ENCODE peak calls at places on chromosomes 2 and 18, in five cellular contexts. R is stomach; O is HepG2; Z is effector memory CD4-positive, alpha-beta T cell; H is Panc1. T is an unnamed sample.

GRCh38 chr2:128291161-128291843 is 27.4 kb downstream of the HS6ST1 start:
- DNase-seq in R (no peak), O (no peak), Z (no peak), H (no peak), T (no peak)

GRCh38 chr2:30321466-30321865 is 90.1 kb downstream of the LBH start:
- DNase-seq in R (no peak), O (no peak), Z (no peak), H (no peak), T (peak)

GRCh38 chr2:192267484-192267883 is 72.8 kb upstream of the TMEFF2 start:
- DNase-seq in R (no peak), O (no peak), Z (no peak), H (peak), T (peak)

GRCh38 chr2:48144777-48145176 is 238.5 kb upstream of the FBXO11 start:
- DNase-seq in R (no peak), O (no peak), Z (no peak), H (no peak), T (no peak)

GRCh38 chr2:146523218-146523617 is 1321.6 kb upstream of the ACVR2A start:
- DNase-seq in R (no peak), O (no peak), Z (no peak), H (no peak), T (no peak)

GRCh38 chr2:11581129-11581796 is 47.4 kb downstream of the GREB1 start:
- DNase-seq in R (no peak), O (no peak), Z (no peak), H (no peak), T (no peak)

GRCh38 chr2:231133365-231134114 is 8.7 kb upstream of the HTR2B start:
- DNase-seq in R (no peak), O (peak), Z (no peak), H (no peak), T (no peak)

GRCh38 chr2:66869076-66869475 is 434.2 kb downstream of the MEIS1 start:
- DNase-seq in R (no peak), O (no peak), Z (no peak), H (no peak), T (no peak)

GRCh38 chr2:46025081-46025480 is 272.1 kb upstream of the EPAS1 start:
- DNase-seq in R (peak), O (no peak), Z (no peak), H (no peak), T (no peak)

GRCh38 chr2:234492687-234493086 is 4.2 kb downstream of the ARL4C start:
- DNase-seq in R (no peak), O (no peak), Z (no peak), H (no peak), T (no peak)

GRCh38 chr2:174535757-174536703 is 49.2 kb upstream of the GPR155 start:
- DNase-seq in R (no peak), O (no peak), Z (no peak), H (no peak), T (no peak)

GRCh38 chr2:216807861-216808272 is 52.0 kb downstream of the TNP1 start:
- DNase-seq in R (peak), O (no peak), Z (no peak), H (no peak), T (no peak)

GRCh38 chr18:13455470-13455869 is 236.9 kb downstream of the LDLRAD4 start:
- DNase-seq in R (no peak), O (no peak), Z (no peak), H (no peak), T (no peak)

GRCh38 chr18:74229891-74230290 is 61.9 kb downstream of the CYB5A start:
- DNase-seq in R (peak), O (no peak), Z (no peak), H (no peak), T (no peak)

GRCh38 chr2:20577495-20578235 is 73.2 kb downstream of the HS1BP3 start:
- DNase-seq in R (no peak), O (no peak), Z (no peak), H (no peak), T (no peak)

GRCh38 chr18:13220326-13220991 is 1.9 kb downstream of the LDLRAD4 start:
- DNase-seq in R (peak), O (no peak), Z (no peak), H (no peak), T (no peak)

GRCh38 chr2:224630659-224631550 is 45.7 kb upstream of the CUL3 start:
- DNase-seq in R (no peak), O (no peak), Z (no peak), H (no peak), T (no peak)

GRCh38 chr2:32882911-32883810 is 63.6 kb upstream of the LTBP1 start:
- DNase-seq in R (no peak), O (no peak), Z (no peak), H (no peak), T (peak)

GRCh38 chr2:16644204-16644925 is 21.3 kb downstream of the CYRIA start:
- DNase-seq in R (no peak), O (no peak), Z (no peak), H (no peak), T (no peak)

DNA sequence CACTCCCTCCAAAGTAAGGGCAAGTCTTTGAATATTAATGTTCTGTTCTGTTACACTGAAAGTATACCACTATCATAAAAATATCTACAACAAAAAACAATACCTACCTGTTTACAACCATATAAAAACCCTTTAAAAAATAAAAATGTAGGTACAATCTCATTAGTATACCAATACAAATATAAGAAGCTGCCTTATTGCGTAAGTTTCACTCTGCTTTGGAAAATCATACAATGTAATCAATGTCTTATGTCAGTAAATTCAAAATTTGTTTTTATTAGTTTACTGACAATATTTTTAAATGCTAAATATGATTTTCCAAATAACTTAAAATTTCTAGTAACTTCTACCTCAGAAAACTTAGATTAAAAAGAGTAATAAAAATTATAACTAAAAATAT is 72.8 kb downstream of the RAPH1 start:
- DNase-seq in R (no peak), O (no peak), Z (no peak), H (no peak), T (no peak)
- H3K27ac ChIP-seq in R (no peak), O (no peak), Z (no peak), H (no peak), T (no peak)

DNA sequence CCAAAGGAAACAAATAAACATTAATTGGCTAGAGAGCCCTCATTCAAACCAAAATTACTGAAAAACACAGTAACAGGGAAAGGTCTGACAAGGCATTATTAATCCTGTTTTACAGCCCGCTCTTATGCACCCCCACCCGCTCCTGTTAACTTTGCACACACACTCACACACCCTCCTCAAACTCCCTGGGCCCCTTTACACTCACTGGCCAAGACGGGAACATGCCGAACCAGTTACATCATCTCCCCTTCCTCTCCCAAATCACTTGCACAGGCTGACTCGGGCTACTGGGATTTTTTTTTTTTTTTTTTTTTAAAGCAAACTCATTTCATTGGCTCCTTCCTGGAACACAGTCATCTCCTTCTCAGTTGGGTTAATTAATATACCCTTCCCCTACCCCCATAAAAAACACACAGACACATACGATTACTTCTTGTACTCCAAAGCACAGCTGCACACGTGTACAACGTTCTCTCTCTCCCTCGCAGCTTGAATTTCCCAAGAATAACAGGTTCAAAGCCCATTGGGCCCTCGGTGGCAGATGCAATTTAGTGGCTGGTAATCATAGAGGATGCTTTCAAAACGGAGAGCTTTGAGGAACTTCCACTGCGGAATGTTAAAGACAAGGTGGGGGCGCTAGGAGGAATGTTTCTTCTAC is 31.8 kb downstream of the KLF7 start:
- DNase-seq in R (no peak), O (no peak), Z (no peak), H (peak), T (peak)
- H3K4me3 ChIP-seq in R (no peak), O (no peak), Z (no peak), H (no peak), T (no peak)

GRCh38 chr18:48542513-48543181 is 3.8 kb downstream of the CTIF start:
- DNase-seq in R (no peak), O (no peak), Z (no peak), H (no peak), T (no peak)

GRCh38 chr18:48539406-48540328 is 836 bp downstream of the CTIF start:
- DNase-seq in R (peak), O (no peak), Z (no peak), H (no peak), T (no peak)

GRCh38 chr18:48541747-48542108 is 2.9 kb downstream of the CTIF start:
- DNase-seq in R (no peak), O (no peak), Z (no peak), H (no peak), T (no peak)

GRCh38 chr18:48540329-48541025 is 1.6 kb downstream of the CTIF start:
- DNase-seq in R (peak), O (peak), Z (peak), H (no peak), T (no peak)

DNA sequence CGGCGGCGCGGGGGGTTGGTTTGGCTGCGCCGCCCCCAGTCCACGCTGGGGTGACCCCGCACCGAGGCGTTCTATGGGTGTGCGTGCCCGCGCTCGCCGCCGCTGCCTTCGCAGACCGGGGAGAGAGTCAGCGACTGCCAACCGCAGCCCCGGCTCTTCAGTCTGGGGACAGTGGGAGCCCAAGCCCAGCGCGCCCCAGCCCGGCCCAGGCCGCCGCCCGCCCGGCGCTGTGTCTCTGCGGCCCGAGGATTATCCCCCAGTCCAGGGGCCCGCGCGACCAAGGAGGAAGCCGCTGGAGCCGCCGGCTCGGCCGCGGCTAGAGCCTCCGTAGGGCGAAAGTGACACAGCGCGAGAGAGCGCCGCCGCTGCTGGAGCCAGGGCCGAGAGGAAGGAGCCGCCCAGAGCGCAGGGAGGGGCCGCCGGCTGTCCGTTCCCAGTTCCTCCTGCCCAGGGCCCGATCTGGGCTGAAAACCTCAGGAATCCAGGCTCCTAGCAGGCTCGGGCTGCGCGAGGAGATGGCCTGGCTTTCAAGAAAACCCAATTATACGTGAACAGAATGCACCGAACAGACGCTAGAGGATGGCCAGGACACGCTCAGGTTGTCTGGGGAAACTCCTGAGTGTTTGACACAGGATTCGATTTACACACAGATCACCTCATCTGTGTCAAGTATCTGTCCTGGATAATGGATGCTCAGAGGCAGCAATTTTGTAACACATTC is 2.4 kb downstream of the CTIF start:
- DNase-seq in R (peak), O (no peak), Z (no peak), H (no peak), T (no peak)
- H3K27ac ChIP-seq in R (peak), O (peak), Z (no peak), H (peak), T (peak)

GRCh38 chr18:65403534-65403933 is 347.3 kb upstream of the CDH7 start:
- DNase-seq in R (no peak), O (no peak), Z (no peak), H (no peak), T (no peak)
- H3K4me3 ChIP-seq in R (no peak), O (no peak), Z (no peak), H (no peak), T (no peak)

GRCh38 chr2:43228782-43229659 is 2.6 kb upstream of the ZFP36L2 start:
- DNase-seq in R (no peak), O (no peak), Z (peak), H (no peak), T (no peak)
- H3K27ac ChIP-seq in R (peak), O (peak), Z (peak), H (peak), T (peak)

GRCh38 chr2:171158036-171158789 is 2.5 kb downstream of the TLK1 start:
- DNase-seq in R (no peak), O (no peak), Z (no peak), H (no peak), T (no peak)
- H3K4me3 ChIP-seq in R (no peak), O (peak), Z (peak), H (peak), T (peak)

T was measured in AG04450.